ENCODE peak calls at places on chromosome 1, in four cellular contexts. J is stimulated activated CD4-positive, alpha-beta T cell treated with anti-CD3 and anti-CD28 coated beads, Interleukin-1b, Interleukin-23, amount 100 ng/mL, for 4 hours; E is H9; Q is cardiac fibroblast. V is an unnamed sample.

GRCh38 chr1:116318897-116319296 is 54.1 kb upstream of the ATP1A1 start:
- DNase-seq in J (no peak), E (no peak), Q (peak; percentile 13), V (no peak)

GRCh38 chr1:155226188-155226909 is 17.9 kb downstream of the MTX1 start:
- DNase-seq in J (peak; percentile 74), E (peak; percentile 86), Q (peak; percentile 88), V (peak; percentile 97)

GRCh38 chr1:7948950-7949349 is 8.3 kb upstream of the TNFRSF9 start:
- DNase-seq in J (no peak), E (no peak), Q (peak; percentile 37), V (no peak)

GRCh38 chr1:230326971-230327891 is 98.9 kb downstream of the PGBD5 start:
- DNase-seq in J (no peak), E (peak; percentile 50), Q (peak; percentile 50), V (no peak)

GRCh38 chr1:1033009-1033587 is 13.2 kb downstream of the AGRN start:
- DNase-seq in J (peak; percentile 90), E (peak; percentile 97), Q (peak; percentile 76), V (no peak)

GRCh38 chr1:231727171-231727570 is 100.6 kb downstream of the DISC1 start:
- DNase-seq in J (no peak), E (no peak), Q (no peak), V (peak; percentile 37)

GRCh38 chr1:184035719-184036516 is 1.6 kb downstream of the COLGALT2 start:
- DNase-seq in J (no peak), E (no peak), Q (no peak), V (no peak)

GRCh38 chr1:11335417-11336070 is 62.5 kb downstream of the UBIAD1 start:
- DNase-seq in J (no peak), E (no peak), Q (no peak), V (no peak)

GRCh38 chr1:10736623-10737267 is 59.7 kb downstream of the CASZ1 start:
- DNase-seq in J (no peak), E (no peak), Q (no peak), V (no peak)

GRCh38 chr1:84406209-84406917 is 8.1 kb downstream of the DNASE2B start:
- DNase-seq in J (no peak), E (no peak), Q (peak; percentile 40), V (no peak)